ENCODE peak calls at places on chromosomes 4 and X, in five cellular contexts. F is right lobe of liver; J is colonic mucosa; E is CD4-positive, CD25-positive, alpha-beta regulatory T cell; Y is CD8-positive, alpha-beta T cell. R is an unnamed sample. For H3K4me1, the result is how much of the 10 kb centered on the place peaks cover.

GRCh38 chr4:173367946-173368345 is 2.8 kb upstream of the SAP30 start:
- DNase-seq in E (no peak), J (no peak), F (no peak), Y (no peak), R (no peak)

GRCh38 chr4:1047106-1047975 is 35.9 kb downstream of the FGFRL1 start:
- DNase-seq in J (peak), F (peak), E (no peak), Y (no peak), R (peak)

GRCh38 chr4:17166954-17167353 is 268.5 kb upstream of the LDB2 start:
- DNase-seq in F (no peak), J (no peak), E (no peak), Y (no peak), R (no peak)

GRCh38 chr4:86338521-86338920 is 21.3 kb downstream of the MAPK10 start:
- DNase-seq in E (no peak), J (no peak), Y (no peak), F (no peak), R (no peak)

GRCh38 chr4:14787894-14788293 is 214.4 kb upstream of the CPEB2 start:
- DNase-seq in F (no peak), J (no peak), E (no peak), Y (no peak), R (no peak)

GRCh38 chr4:167688660-167689142 is 403.6 kb upstream of the ANXA10 start:
- DNase-seq in F (no peak), Y (no peak), E (no peak), J (no peak), R (no peak)

GRCh38 chr4:24669751-24670150 is 85.4 kb upstream of the DHX15 start:
- DNase-seq in F (no peak), E (no peak), J (no peak), Y (no peak), R (no peak)

GRCh38 chr4:108325561-108325960 is 156.8 kb upstream of the LEF1 start:
- DNase-seq in J (no peak), F (no peak), Y (no peak), E (no peak), R (no peak)

GRCh38 chr4:26330186-26330787 is 9.5 kb downstream of the RBPJ start:
- DNase-seq in J (peak), Y (no peak), E (no peak), F (no peak), R (no peak)

GRCh38 chr4:140092094-140092820 is 61.7 kb downstream of the MAML3 start:
- DNase-seq in E (no peak), Y (no peak), J (peak), F (no peak), R (peak)

GRCh38 chr4:114364857-114365256 is 233.8 kb upstream of the UGT8 start:
- DNase-seq in E (no peak), J (no peak), F (no peak), Y (no peak), R (no peak)

GRCh38 chr4:28287837-28288236 is 1427.2 kb downstream of the STIM2 start:
- DNase-seq in J (no peak), F (no peak), Y (no peak), E (no peak), R (no peak)

GRCh38 chr4:183541081-183542045 is 36.5 kb downstream of the ING2 start:
- DNase-seq in Y (no peak), F (no peak), E (no peak), J (no peak), R (no peak)

GRCh38 chr4:13067077-13067476 is 417.1 kb downstream of the RAB28 start:
- DNase-seq in E (no peak), J (no peak), F (no peak), Y (no peak), R (no peak)

GRCh38 chr4:129543299-129543698 is 447.3 kb downstream of the C4orf33 start:
- DNase-seq in Y (no peak), E (no peak), F (no peak), J (no peak), R (no peak)

GRCh38 chr4:180058731-180059215 is 2184.4 kb upstream of the TENM3 start:
- DNase-seq in J (peak), Y (no peak), E (no peak), F (peak), R (peak)

GRCh38 chrX:154750301-154751120 is at the start of gene GAB3:
- DNase-seq in E (no peak), F (peak), Y (no peak), J (no peak), R (peak)

GRCh38 chr4:48196758-48197504 is 62.9 kb upstream of the TXK start:
- DNase-seq in J (no peak), F (no peak), E (no peak), Y (no peak), R (no peak)

GRCh38 chr4:139919513-139919912 is 234.5 kb downstream of the MAML3 start:
- DNase-seq in J (no peak), F (no peak), E (no peak), Y (no peak), R (no peak)

GRCh38 chrX:139930923-139931645 is 1.8 kb downstream of the ATP11C start:
- DNase-seq in J (peak), F (peak), Y (no peak), E (peak), R (peak)

GRCh38 chr4:97761760-97762512 is 381.3 kb downstream of the STPG2 start:
- DNase-seq in Y (no peak), E (no peak), F (no peak), J (no peak), R (no peak)

GRCh38 chr4:125444166-125444565 is 129.4 kb downstream of the FAT4 start:
- DNase-seq in F (no peak), Y (no peak), E (no peak), J (no peak), R (no peak)

GRCh38 chrX:133980832-133981588 is 4.4 kb downstream of the GPC3 start:
- DNase-seq in Y (no peak), J (no peak), E (no peak), F (no peak), R (no peak)

GRCh38 chr4:184169225-184169867 is 48.3 kb downstream of the ENPP6 start:
- DNase-seq in E (no peak), J (no peak), F (no peak), Y (no peak), R (no peak)

GRCh38 chr4:6840062-6840976 is 57.8 kb downstream of the KIAA0232 start:
- DNase-seq in F (no peak), Y (no peak), J (no peak), E (no peak), R (no peak)

GRCh38 chr4:123352240-123352945 is 44.2 kb upstream of the SPRY1 start:
- DNase-seq in E (no peak), F (no peak), J (no peak), Y (no peak), R (no peak)

GRCh38 chr4:101584306-101584705 is 206.2 kb upstream of the BANK1 start:
- DNase-seq in E (no peak), Y (no peak), F (no peak), J (no peak), R (no peak)

GRCh38 chrX:19889582-19890342 is 2.4 kb upstream of the SH3KBP1 start:
- DNase-seq in F (no peak), J (no peak), E (peak), Y (peak), R (no peak)

GRCh38 chrX:19885732-19886131 is 1.7 kb downstream of the SH3KBP1 start:
- DNase-seq in J (no peak), F (no peak), E (no peak), Y (no peak), R (no peak)

GRCh38 chrX:19886375-19886774 is 1.0 kb downstream of the SH3KBP1 start:
- DNase-seq in F (no peak), J (no peak), Y (no peak), E (no peak), R (no peak)

GRCh38 chrX:19888419-19888879 is 1.0 kb upstream of the SH3KBP1 start:
- DNase-seq in J (peak), F (no peak), Y (peak), E (peak), R (no peak)

DNA sequence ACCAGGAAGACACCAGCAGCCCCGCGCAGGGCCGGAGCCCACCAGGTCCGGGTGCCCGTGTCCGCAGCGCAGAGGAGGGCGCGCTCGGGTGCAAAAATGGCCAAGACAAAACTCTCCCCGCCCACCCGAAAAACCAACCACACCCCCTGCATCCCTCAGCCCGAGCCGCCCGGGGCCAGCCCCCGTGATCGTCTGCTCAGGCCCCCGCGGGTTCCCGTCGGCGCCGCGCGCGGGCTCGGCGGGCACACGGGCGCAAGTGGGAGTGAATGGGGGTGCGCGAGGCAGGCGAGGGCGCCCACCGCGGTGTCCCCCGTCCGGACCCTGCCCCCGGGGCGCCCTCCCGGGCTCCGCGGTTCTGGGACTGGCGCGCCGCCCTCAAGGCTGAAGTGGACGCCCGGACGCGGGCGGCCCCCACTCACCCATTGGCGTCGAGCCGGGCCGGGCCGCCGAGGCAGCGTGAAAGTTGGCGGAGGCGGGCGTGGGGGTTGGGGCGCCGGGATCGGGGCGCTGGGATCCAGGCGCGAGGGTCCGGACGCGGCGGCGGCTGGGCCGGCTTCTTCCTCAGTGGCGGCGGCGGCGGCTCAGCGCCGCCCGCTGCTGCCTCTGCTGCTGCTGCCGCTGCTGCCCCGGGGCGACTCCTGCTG is 390 bp downstream of the SH3KBP1 start:
- DNase-seq in Y (no peak), F (peak), J (peak), E (peak), R (no peak)
- H3K27ac ChIP-seq in Y (no peak), F (peak), J (peak), E (peak), R (peak)

GRCh38 chr4:151437505-151437904 is 28.5 kb downstream of the FHIP1A start:
- DNase-seq in E (no peak), Y (no peak), J (no peak), F (no peak), R (no peak)

GRCh38 chr4:151431728-151432127 is 22.8 kb downstream of the FHIP1A start:
- DNase-seq in E (no peak), Y (no peak), F (no peak), J (no peak), R (no peak)

GRCh38 chr4:151436093-151436518 is 27.1 kb downstream of the FHIP1A start:
- DNase-seq in J (no peak), Y (no peak), E (no peak), F (no peak), R (no peak)

GRCh38 chr4:151432654-151433053 is 23.7 kb downstream of the FHIP1A start:
- DNase-seq in F (no peak), J (no peak), E (no peak), Y (no peak), R (no peak)

DNA sequence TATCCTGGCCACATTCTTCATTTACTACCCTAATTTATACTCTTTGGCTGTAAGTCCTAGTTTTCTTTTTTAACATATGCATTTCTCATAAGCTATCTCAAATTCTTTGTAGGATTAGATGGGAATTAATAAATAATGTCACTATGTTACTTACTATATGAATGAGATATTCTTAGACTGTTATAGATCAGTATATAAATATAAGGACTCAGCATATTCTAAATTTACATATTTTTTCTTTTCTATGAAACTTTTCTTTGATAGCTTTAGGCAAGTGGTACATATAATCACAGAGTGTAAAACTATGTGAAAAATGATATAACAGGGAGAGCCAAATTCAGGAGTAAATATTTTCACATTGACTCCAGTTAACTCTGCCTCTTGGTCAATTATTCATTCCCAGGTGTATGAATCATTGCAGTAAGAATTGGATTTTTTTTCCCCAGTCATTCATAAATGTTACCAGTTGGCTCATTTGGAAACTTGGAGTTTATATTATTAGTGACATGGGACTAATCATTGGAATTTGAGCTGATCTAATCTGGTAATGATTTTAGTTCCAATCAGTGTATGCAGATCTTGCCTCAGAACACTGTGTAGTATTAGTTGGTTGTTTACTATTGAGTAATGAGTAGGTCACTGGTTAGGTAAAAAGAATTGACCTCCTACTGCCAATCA is 25.3 kb downstream of the FHIP1A start:
- DNase-seq in E (no peak), Y (no peak), J (no peak), F (no peak), R (no peak)
- H3K4me1 ChIP-seq in E (under half), Y (under half), J (under half), F (under half), R (under half)

GRCh38 chrX:32267796-32268195 is 943.6 kb downstream of the DMD start:
- DNase-seq in E (no peak), Y (no peak), J (peak), F (no peak), R (no peak)
- H3K27ac ChIP-seq in E (no peak), Y (no peak), J (peak), F (no peak), R (no peak)

GRCh38 chr4:176526704-176527103 is 206.9 kb downstream of the SPCS3 start:
- DNase-seq in E (no peak), Y (no peak), F (no peak), J (no peak), R (no peak)
- H3K4me1 ChIP-seq in E (under half), Y (under half), F (under half), J (under half), R (under half)

GRCh38 chrX:25012433-25012735 is 3.4 kb downstream of the ARX start:
- DNase-seq in E (no peak), J (no peak), F (no peak), Y (no peak), R (no peak)
- H3K27ac ChIP-seq in E (no peak), J (no peak), F (no peak), Y (no peak), R (no peak)

GRCh38 chr4:76194325-76194724 is 19.3 kb downstream of the SCARB2 start:
- DNase-seq in F (no peak), J (no peak), E (no peak), Y (no peak), R (peak)
- H3K4me1 ChIP-seq in F (half or more), J (under half), E (under half), Y (under half), R (half or more)

GRCh38 chrX:24023538-24023937 is 3.4 kb downstream of the KLHL15 start:
- DNase-seq in F (no peak), Y (no peak), J (no peak), E (no peak), R (no peak)
- H3K27ac ChIP-seq in F (no peak), Y (no peak), J (no peak), E (peak), R (no peak)

DNA sequence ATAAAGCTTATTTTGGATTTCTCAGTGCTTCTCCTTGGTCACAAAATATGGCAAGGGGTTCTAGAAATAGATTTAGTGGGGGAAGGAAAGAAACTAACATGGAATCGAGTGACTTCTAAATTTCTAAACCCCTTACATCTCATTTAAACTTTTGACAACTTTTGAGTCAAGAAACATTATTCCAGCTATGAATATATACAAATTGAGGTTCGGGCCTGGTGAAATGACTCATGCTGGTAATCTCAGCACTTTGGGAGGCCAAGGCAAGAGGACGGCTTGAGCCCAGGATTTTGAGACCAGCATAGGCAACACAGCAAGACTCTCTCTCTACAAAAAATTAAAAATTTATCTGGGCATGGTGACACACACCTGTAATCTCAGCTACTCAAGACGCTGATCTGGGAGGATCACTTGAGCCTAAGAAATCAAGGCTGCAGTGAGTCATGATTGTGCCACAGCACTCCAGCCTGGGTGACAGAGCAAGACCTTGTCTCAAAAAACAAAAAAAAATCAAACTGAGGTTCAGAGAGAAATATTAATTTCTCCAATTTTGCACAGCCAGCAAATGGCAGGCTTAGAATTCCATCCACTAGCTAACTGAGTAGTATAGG is 99.8 kb downstream of the ANXA3 start:
- DNase-seq in J (no peak), Y (no peak), F (no peak), E (no peak), R (no peak)
- H3K4me1 ChIP-seq in J (under half), Y (under half), F (under half), E (under half), R (under half)